ENCODE peak calls at places on chromosome 11, in ten cellular contexts. O, D, T, Q, W, N, I, P, R and Y are unnamed samples.

GRCh38 chr11:19259487-19260345 is 19.0 kb upstream of the E2F8 start:
- DNase-seq in O (no peak), D (peak; percentile 40), T (peak; percentile 76), Q (peak; percentile 24), W (peak; percentile 67), N (no peak), I (peak; percentile 73), P (peak; percentile 73), R (no peak), Y (peak; percentile 64)

GRCh38 chr11:112157274-112157766 is 6.6 kb downstream of the IL18 start:
- DNase-seq in O (no peak), D (peak; percentile 85), T (no peak), Q (peak; percentile 98), W (no peak), N (peak; percentile 94), I (no peak), P (peak; percentile 82), R (no peak), Y (peak; percentile 88)

GRCh38 chr11:451738-452137 is 1.7 kb downstream of the PTDSS2 start:
- DNase-seq in O (no peak), D (no peak), T (no peak), Q (no peak), W (no peak), N (no peak), I (no peak), P (no peak), R (no peak), Y (no peak)

GRCh38 chr11:119347940-119348339 is 1.4 kb upstream of the MFRP start:
- DNase-seq in O (no peak), D (no peak), T (no peak), Q (no peak), W (peak; percentile 30), N (no peak), I (no peak), P (no peak), R (no peak), Y (no peak)

GRCh38 chr11:57432714-57433163 is 5.8 kb upstream of the SLC43A3 start:
- DNase-seq in O (no peak), D (no peak), T (no peak), Q (no peak), W (peak; percentile 93), N (no peak), I (no peak), P (no peak), R (no peak), Y (peak; percentile 100)

GRCh38 chr11:122656631-122657101 is 1.1 kb downstream of the UBASH3B start:
- DNase-seq in O (no peak), D (peak; percentile 60), T (peak; percentile 50), Q (no peak), W (no peak), N (no peak), I (no peak), P (peak; percentile 59), R (no peak), Y (peak; percentile 41)

GRCh38 chr11:1391165-1392010 is 1.7 kb downstream of the BRSK2 start:
- DNase-seq in O (no peak), D (no peak), T (peak; percentile 47), Q (no peak), W (no peak), N (no peak), I (peak; percentile 67), P (no peak), R (no peak), Y (no peak)

GRCh38 chr11:129190087-129190486 is 2.0 kb downstream of the ARHGAP32 start:
- DNase-seq in O (no peak), D (peak; percentile 6), T (no peak), Q (no peak), W (no peak), N (no peak), I (peak; percentile 26), P (no peak), R (no peak), Y (peak; percentile 3)

GRCh38 chr11:2314525-2315394 is 12.9 kb downstream of the TSPAN32 start:
- DNase-seq in O (no peak), D (no peak), T (no peak), Q (no peak), W (peak; percentile 41), N (no peak), I (peak; percentile 95), P (peak; percentile 24), R (no peak), Y (peak; percentile 27)

GRCh38 chr11:73270855-73271477 is 1.2 kb upstream of the P2RY6 start:
- DNase-seq in O (no peak), D (no peak), T (no peak), Q (no peak), W (no peak), N (no peak), I (no peak), P (no peak), R (no peak), Y (no peak)

GRCh38 chr11:87926250-87926970 is 248.8 kb downstream of the RAB38 start:
- DNase-seq in O (no peak), D (no peak), T (no peak), Q (peak; percentile 80), W (no peak), N (no peak), I (no peak), P (no peak), R (peak; percentile 7), Y (peak; percentile 58)

GRCh38 chr11:118771481-118772278 is 19.3 kb downstream of the DDX6 start:
- DNase-seq in O (no peak), D (no peak), T (no peak), Q (no peak), W (no peak), N (no peak), I (no peak), P (peak; percentile 48), R (no peak), Y (peak; percentile 20)

GRCh38 chr11:108871152-108871551 is 206.3 kb downstream of the DDX10 start:
- DNase-seq in O (no peak), D (no peak), T (peak; percentile 32), Q (no peak), W (peak; percentile 25), N (peak; percentile 35), I (peak; percentile 11), P (peak; percentile 81), R (peak; percentile 39), Y (peak; percentile 31)

GRCh38 chr11:29780756-29781155 is 236.1 kb downstream of the KCNA4 start:
- DNase-seq in O (no peak), D (no peak), T (no peak), Q (no peak), W (no peak), N (no peak), I (no peak), P (no peak), R (no peak), Y (peak; percentile 8)

DNA sequence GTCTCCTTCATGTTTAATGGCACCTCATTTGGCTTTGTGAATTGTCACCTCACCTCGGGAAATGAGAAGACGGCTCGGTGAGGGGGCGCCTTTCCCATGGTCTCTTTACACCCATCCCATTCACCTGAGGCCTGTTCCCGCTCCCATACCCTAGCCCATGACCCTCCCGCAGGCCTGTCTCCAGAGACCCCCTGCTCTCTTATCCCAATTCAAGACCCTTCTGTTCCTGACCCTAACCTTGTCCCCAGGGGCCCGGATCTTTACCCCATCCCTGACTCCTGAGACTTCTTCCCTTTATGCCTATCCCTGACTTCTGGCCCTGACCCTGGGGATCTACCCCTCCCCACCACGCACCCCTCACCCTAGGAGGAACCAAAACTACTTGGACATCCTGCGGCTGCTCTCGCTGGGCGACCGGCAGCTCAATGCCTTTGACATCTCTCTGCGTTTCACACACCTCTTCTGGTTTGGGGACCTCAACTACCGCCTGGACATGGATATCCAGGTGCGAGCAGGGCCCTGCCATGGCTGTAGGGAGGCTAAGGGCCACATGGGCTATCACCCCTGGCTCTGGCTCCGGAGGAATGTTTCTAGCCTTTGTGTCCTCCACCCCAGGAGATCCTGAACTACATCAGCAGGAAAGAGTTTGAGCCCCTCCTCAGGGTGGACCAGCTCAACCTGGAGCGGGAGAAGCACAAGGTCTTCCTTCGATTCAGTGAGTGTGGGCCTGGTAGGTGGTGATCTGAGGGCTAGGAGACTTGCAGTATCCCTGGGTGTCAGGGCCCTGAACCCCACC is 7.9 kb downstream of the INPPL1 start:
- DNase-seq in O (no peak), D (no peak), T (no peak), Q (no peak), W (no peak), N (no peak), I (no peak), P (no peak), R (no peak), Y (no peak)
- TF ChIP-seq MAX in O (no peak), D (no peak), T (no peak), Q (no peak), W (no peak), N (no peak), I (no peak), P (no peak), R (no peak), Y (no peak)

DNA sequence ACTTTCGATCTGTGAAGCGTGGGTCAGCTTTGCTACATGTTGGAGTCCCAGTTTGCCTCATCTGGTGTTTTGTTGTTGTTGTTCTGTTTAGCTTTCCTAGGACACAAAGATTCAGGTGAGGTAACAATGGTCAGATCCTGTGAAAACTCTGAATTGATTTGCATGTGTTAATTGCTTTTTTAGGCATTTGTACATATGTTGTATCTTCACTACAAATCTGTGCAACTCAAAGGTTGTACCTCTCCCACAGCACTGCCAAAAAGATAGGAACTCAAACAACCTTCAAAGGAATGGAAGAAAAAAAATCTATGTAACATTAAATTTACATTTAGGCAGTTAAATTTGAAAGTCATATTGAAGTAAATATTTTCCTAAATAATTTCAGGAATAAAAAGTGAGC is 518.5 kb upstream of the TENM4 start:
- DNase-seq in O (no peak), D (no peak), T (no peak), Q (no peak), W (no peak), N (no peak), I (no peak), P (no peak), R (no peak), Y (no peak)
- TF ChIP-seq MAX in O (no peak), D (no peak), T (no peak), Q (no peak), W (no peak), N (no peak), I (no peak), P (no peak), R (no peak), Y (no peak)

GRCh38 chr11:64556044-64556720 is 34.8 kb upstream of the SLC22A12 start:
- DNase-seq in O (no peak), D (no peak), T (no peak), Q (no peak), W (no peak), N (no peak), I (no peak), P (no peak), R (no peak), Y (no peak)
- TF ChIP-seq MAX in O (no peak), D (no peak), T (no peak), Q (no peak), W (no peak), N (no peak), I (no peak), P (no peak), R (no peak), Y (no peak)

DNA sequence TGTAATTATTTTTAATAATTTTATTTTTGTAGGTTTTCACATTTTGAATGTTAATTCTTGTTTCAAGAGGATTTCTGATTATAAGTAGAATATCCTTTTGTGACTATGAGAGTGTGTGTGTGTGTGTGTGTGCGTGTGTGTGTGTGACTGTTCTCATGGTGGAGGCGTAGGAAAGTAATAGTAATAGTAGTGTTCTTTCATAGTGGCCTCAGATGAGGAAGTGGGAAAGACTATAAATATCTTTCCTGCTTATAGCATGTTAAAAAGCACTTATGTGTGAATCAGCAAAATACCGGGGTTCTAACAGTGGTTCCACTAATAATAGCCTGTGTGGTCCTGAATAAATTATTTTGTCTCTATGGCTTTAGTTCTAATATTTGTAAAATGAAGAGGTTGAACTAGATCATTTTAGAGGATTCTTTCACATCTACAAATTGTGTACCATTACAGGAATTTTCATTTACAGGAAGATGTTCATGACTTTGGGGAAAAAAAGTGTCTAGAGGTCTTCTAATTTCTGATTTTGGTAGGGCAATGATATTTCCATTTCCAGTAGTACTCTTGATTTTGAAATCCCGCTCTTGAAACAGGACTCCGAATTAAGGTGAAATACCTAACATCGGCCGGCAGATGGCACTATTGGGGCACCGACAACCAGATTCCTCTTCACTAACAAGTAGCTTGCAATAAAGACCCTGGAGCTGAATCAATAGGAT is 29.9 kb upstream of the OR10G7 start:
- DNase-seq in O (peak; percentile 63), D (peak; percentile 10), T (peak; percentile 74), Q (peak; percentile 63), W (peak; percentile 87), N (peak; percentile 54), I (peak; percentile 68), P (peak; percentile 88), R (peak; percentile 74), Y (peak; percentile 88)
- TF ChIP-seq MAX in O (no peak), D (no peak), T (no peak), Q (no peak), W (no peak), N (no peak), I (no peak), P (no peak), R (no peak), Y (no peak)